ENCODE peak calls at places on chromosome 11, in eight cellular contexts. One of them, this sample, is unnamed.

GRCh38 chr11:115170133-115170815 is 333.9 kb downstream of the CADM1 start:
- DNase-seq in fibroblast of the aortic adventitia: peak
- DNase-seq in EH: peak
- DNase-seq in tibial artery: no peak
- DNase-seq in fibroblast of the conjunctiva: peak
- DNase-seq in stimulated activated CD4-positive, alpha-beta T cell treated with anti-CD3 and anti-CD28 coated beads, Interleukin-4, amount 100 ng/mL, for 1 hour: no peak
- DNase-seq in HTR-8/SVneo: peak
- DNase-seq in epithelial cell of esophagus: peak
- DNase-seq in this sample: no peak

GRCh38 chr11:126147268-126148111 is 64.0 kb downstream of the RPUSD4 start:
- DNase-seq in fibroblast of the aortic adventitia: no peak
- DNase-seq in EH: no peak
- DNase-seq in tibial artery: no peak
- DNase-seq in fibroblast of the conjunctiva: no peak
- DNase-seq in stimulated activated CD4-positive, alpha-beta T cell treated with anti-CD3 and anti-CD28 coated beads, Interleukin-4, amount 100 ng/mL, for 1 hour: no peak
- DNase-seq in HTR-8/SVneo: no peak
- DNase-seq in epithelial cell of esophagus: peak
- DNase-seq in this sample: no peak

GRCh38 chr11:108620958-108621772 is 27.6 kb upstream of the EXPH5 start:
- DNase-seq in fibroblast of the aortic adventitia: no peak
- DNase-seq in EH: peak
- DNase-seq in tibial artery: no peak
- DNase-seq in fibroblast of the conjunctiva: no peak
- DNase-seq in stimulated activated CD4-positive, alpha-beta T cell treated with anti-CD3 and anti-CD28 coated beads, Interleukin-4, amount 100 ng/mL, for 1 hour: no peak
- DNase-seq in HTR-8/SVneo: no peak
- DNase-seq in epithelial cell of esophagus: peak
- DNase-seq in this sample: no peak

GRCh38 chr11:1756024-1756561 is 5.7 kb upstream of the IFITM10 start:
- DNase-seq in fibroblast of the aortic adventitia: no peak
- DNase-seq in EH: no peak
- DNase-seq in tibial artery: no peak
- DNase-seq in fibroblast of the conjunctiva: no peak
- DNase-seq in stimulated activated CD4-positive, alpha-beta T cell treated with anti-CD3 and anti-CD28 coated beads, Interleukin-4, amount 100 ng/mL, for 1 hour: no peak
- DNase-seq in HTR-8/SVneo: no peak
- DNase-seq in epithelial cell of esophagus: no peak
- DNase-seq in this sample: no peak

GRCh38 chr11:94793822-94794221 is 25.7 kb downstream of the AMOTL1 start:
- DNase-seq in fibroblast of the aortic adventitia: peak
- DNase-seq in EH: peak
- DNase-seq in tibial artery: no peak
- DNase-seq in fibroblast of the conjunctiva: no peak
- DNase-seq in stimulated activated CD4-positive, alpha-beta T cell treated with anti-CD3 and anti-CD28 coated beads, Interleukin-4, amount 100 ng/mL, for 1 hour: no peak
- DNase-seq in HTR-8/SVneo: no peak
- DNase-seq in epithelial cell of esophagus: no peak
- DNase-seq in this sample: no peak

GRCh38 chr11:95291946-95292345 is 60.9 kb upstream of the SESN3 start:
- DNase-seq in fibroblast of the aortic adventitia: no peak
- DNase-seq in EH: no peak
- DNase-seq in tibial artery: no peak
- DNase-seq in fibroblast of the conjunctiva: no peak
- DNase-seq in stimulated activated CD4-positive, alpha-beta T cell treated with anti-CD3 and anti-CD28 coated beads, Interleukin-4, amount 100 ng/mL, for 1 hour: no peak
- DNase-seq in HTR-8/SVneo: no peak
- DNase-seq in epithelial cell of esophagus: peak
- DNase-seq in this sample: no peak

GRCh38 chr11:78453140-78453935 is 35.7 kb upstream of the GAB2 start:
- DNase-seq in fibroblast of the aortic adventitia: peak
- DNase-seq in EH: peak
- DNase-seq in tibial artery: no peak
- DNase-seq in fibroblast of the conjunctiva: no peak
- DNase-seq in stimulated activated CD4-positive, alpha-beta T cell treated with anti-CD3 and anti-CD28 coated beads, Interleukin-4, amount 100 ng/mL, for 1 hour: no peak
- DNase-seq in HTR-8/SVneo: no peak
- DNase-seq in epithelial cell of esophagus: no peak
- DNase-seq in this sample: no peak

GRCh38 chr11:71125150-71125549 is 127.2 kb downstream of the SHANK2 start:
- DNase-seq in fibroblast of the aortic adventitia: no peak
- DNase-seq in EH: no peak
- DNase-seq in tibial artery: no peak
- DNase-seq in fibroblast of the conjunctiva: no peak
- DNase-seq in stimulated activated CD4-positive, alpha-beta T cell treated with anti-CD3 and anti-CD28 coated beads, Interleukin-4, amount 100 ng/mL, for 1 hour: no peak
- DNase-seq in HTR-8/SVneo: no peak
- DNase-seq in epithelial cell of esophagus: peak
- DNase-seq in this sample: no peak

GRCh38 chr11:12075291-12075690 is 35.1 kb upstream of the MICAL2 start:
- DNase-seq in fibroblast of the aortic adventitia: no peak
- DNase-seq in EH: no peak
- DNase-seq in tibial artery: no peak
- DNase-seq in fibroblast of the conjunctiva: no peak
- DNase-seq in stimulated activated CD4-positive, alpha-beta T cell treated with anti-CD3 and anti-CD28 coated beads, Interleukin-4, amount 100 ng/mL, for 1 hour: no peak
- DNase-seq in HTR-8/SVneo: no peak
- DNase-seq in epithelial cell of esophagus: no peak
- DNase-seq in this sample: no peak

GRCh38 chr11:116853461-116854073 is 16.1 kb upstream of the APOA1 start:
- DNase-seq in fibroblast of the aortic adventitia: peak
- DNase-seq in EH: peak
- DNase-seq in tibial artery: no peak
- DNase-seq in fibroblast of the conjunctiva: no peak
- DNase-seq in stimulated activated CD4-positive, alpha-beta T cell treated with anti-CD3 and anti-CD28 coated beads, Interleukin-4, amount 100 ng/mL, for 1 hour: peak
- DNase-seq in HTR-8/SVneo: peak
- DNase-seq in epithelial cell of esophagus: peak
- DNase-seq in this sample: peak

GRCh38 chr11:115605397-115606222 is 101.4 kb upstream of the CADM1 start:
- DNase-seq in fibroblast of the aortic adventitia: no peak
- DNase-seq in EH: no peak
- DNase-seq in tibial artery: no peak
- DNase-seq in fibroblast of the conjunctiva: no peak
- DNase-seq in stimulated activated CD4-positive, alpha-beta T cell treated with anti-CD3 and anti-CD28 coated beads, Interleukin-4, amount 100 ng/mL, for 1 hour: no peak
- DNase-seq in HTR-8/SVneo: no peak
- DNase-seq in epithelial cell of esophagus: no peak
- DNase-seq in this sample: no peak

GRCh38 chr11:79243412-79244174 is 197.2 kb downstream of the TENM4 start:
- DNase-seq in fibroblast of the aortic adventitia: no peak
- DNase-seq in EH: no peak
- DNase-seq in tibial artery: no peak
- DNase-seq in fibroblast of the conjunctiva: no peak
- DNase-seq in stimulated activated CD4-positive, alpha-beta T cell treated with anti-CD3 and anti-CD28 coated beads, Interleukin-4, amount 100 ng/mL, for 1 hour: no peak
- DNase-seq in HTR-8/SVneo: no peak
- DNase-seq in epithelial cell of esophagus: no peak
- DNase-seq in this sample: no peak

GRCh38 chr11:81331073-81331472 is 1402.6 kb downstream of the FAM181B start:
- DNase-seq in fibroblast of the aortic adventitia: no peak
- DNase-seq in EH: no peak
- DNase-seq in tibial artery: no peak
- DNase-seq in fibroblast of the conjunctiva: no peak
- DNase-seq in stimulated activated CD4-positive, alpha-beta T cell treated with anti-CD3 and anti-CD28 coated beads, Interleukin-4, amount 100 ng/mL, for 1 hour: no peak
- DNase-seq in HTR-8/SVneo: no peak
- DNase-seq in epithelial cell of esophagus: no peak
- DNase-seq in this sample: no peak

GRCh38 chr11:128889657-128890213 is 1.4 kb upstream of the KCNJ5 start:
- DNase-seq in fibroblast of the aortic adventitia: no peak
- DNase-seq in EH: no peak
- DNase-seq in tibial artery: no peak
- DNase-seq in fibroblast of the conjunctiva: no peak
- DNase-seq in stimulated activated CD4-positive, alpha-beta T cell treated with anti-CD3 and anti-CD28 coated beads, Interleukin-4, amount 100 ng/mL, for 1 hour: no peak
- DNase-seq in HTR-8/SVneo: no peak
- DNase-seq in epithelial cell of esophagus: no peak
- DNase-seq in this sample: no peak

GRCh38 chr11:106917973-106918372 is 100.3 kb downstream of the GUCY1A2 start:
- DNase-seq in fibroblast of the aortic adventitia: peak
- DNase-seq in EH: peak
- DNase-seq in tibial artery: no peak
- DNase-seq in fibroblast of the conjunctiva: no peak
- DNase-seq in stimulated activated CD4-positive, alpha-beta T cell treated with anti-CD3 and anti-CD28 coated beads, Interleukin-4, amount 100 ng/mL, for 1 hour: no peak
- DNase-seq in HTR-8/SVneo: peak
- DNase-seq in epithelial cell of esophagus: peak
- DNase-seq in this sample: no peak